ENCODE peak calls at places on chromosome 3, in four cellular contexts. Z is heart left ventricle, S is body of pancreas, U is HepG2. M is an unnamed sample.
A peak's percentile ranks its signal among the peaks of the same experiment; 100 is the strongest.

GRCh38 chr3:23763040-23763477 is 42.7 kb upstream of the UBE2E1 start:
- ATAC-seq in S (no peak), U (no peak), Z (peak; percentile 70), M (no peak)

GRCh38 chr3:135918600-135918999 is 46.9 kb upstream of the PPP2R3A start:
- ATAC-seq in U (peak; percentile 27), S (no peak), Z (peak; percentile 69), M (peak; percentile 51)

GRCh38 chr3:127836004-127836882 is 13.9 kb upstream of the MGLL start:
- ATAC-seq in U (peak; percentile 46), S (no peak), Z (no peak), M (peak; percentile 34)

GRCh38 chr3:458124-458523 is 261.6 kb downstream of the CHL1 start:
- ATAC-seq in S (no peak), U (no peak), Z (no peak), M (no peak)

GRCh38 chr3:14151471-14152083 is 26.7 kb downstream of the TMEM43 start:
- ATAC-seq in Z (no peak), S (no peak), U (no peak), M (no peak)

GRCh38 chr3:16768956-16769355 is 115.8 kb upstream of the PLCL2 start:
- ATAC-seq in S (no peak), U (no peak), Z (peak; percentile 10), M (no peak)

GRCh38 chr3:64188810-64189560 is 36.3 kb downstream of the PRICKLE2 start:
- ATAC-seq in S (peak; percentile 32), Z (peak; percentile 75), U (no peak), M (peak; percentile 66)

GRCh38 chr3:140375002-140375401 is 302.9 kb upstream of the TRIM42 start:
- ATAC-seq in S (no peak), Z (no peak), U (no peak), M (no peak)

GRCh38 chr3:127072971-127073851 is 90.3 kb downstream of the PLXNA1 start:
- ATAC-seq in Z (no peak), S (no peak), U (no peak), M (no peak)

GRCh38 chr3:153163349-153164008 is 1.5 kb downstream of the RAP2B start:
- ATAC-seq in U (no peak), Z (no peak), S (no peak), M (no peak)

DNA sequence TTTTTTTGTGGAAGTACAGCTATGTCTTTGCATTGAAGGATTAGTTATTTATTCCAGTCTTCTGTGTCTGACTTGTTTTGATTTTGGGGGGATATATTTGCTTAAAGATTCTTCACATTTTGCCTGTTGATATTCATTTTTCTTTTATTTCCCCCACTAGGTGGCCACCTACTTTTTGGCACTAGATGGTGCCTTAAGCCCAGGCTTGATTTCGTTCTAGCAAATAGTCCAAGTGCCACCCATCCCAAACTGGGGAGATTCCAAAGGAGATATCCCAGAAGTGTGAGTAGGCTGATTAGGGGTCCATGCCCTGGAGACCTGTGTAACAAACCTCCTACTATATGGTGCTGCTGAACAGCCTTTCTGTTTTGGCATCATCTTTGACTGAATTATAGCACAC is 80.0 kb upstream of the SPATA16 start:
- ATAC-seq in S (no peak), Z (no peak), U (peak; percentile 60), M (no peak)
- TF ChIP-seq CTCF in S (no peak), Z (peak; percentile 19), U (peak; percentile 33), M (no peak)

GRCh38 chr3:96334779-96335178 is 479.6 kb upstream of the EPHA6 start:
- ATAC-seq in Z (no peak), S (no peak), U (no peak), M (no peak)

GRCh38 chr3:96330795-96331194 is 483.6 kb upstream of the EPHA6 start:
- ATAC-seq in U (no peak), Z (no peak), S (no peak), M (no peak)

DNA sequence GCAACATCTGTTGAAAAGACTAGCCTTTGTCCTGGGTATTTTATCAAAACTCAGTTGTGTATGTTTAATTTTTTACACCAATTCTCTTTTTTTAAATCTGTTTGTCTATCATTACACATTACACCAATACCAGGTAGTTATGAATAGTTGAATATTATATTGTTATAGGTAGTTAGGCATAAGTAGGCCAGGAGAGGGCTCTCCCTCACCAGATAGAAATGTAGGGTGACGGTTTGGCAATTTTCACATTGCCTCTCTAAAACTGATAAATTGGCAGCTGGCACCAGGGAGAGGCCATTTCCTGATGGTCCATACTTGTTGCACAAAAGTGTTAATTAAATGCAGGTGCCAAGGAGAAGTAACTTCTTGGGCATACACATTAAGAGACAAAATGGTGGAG is 483.1 kb upstream of the EPHA6 start:
- ATAC-seq in Z (no peak), S (no peak), U (peak; percentile 34), M (no peak)
- TF ChIP-seq CTCF in Z (no peak), S (no peak), U (peak; percentile 16), M (no peak)

GRCh38 chr3:107241217-107241616 is 136.0 kb upstream of the CCDC54 start:
- ATAC-seq in Z (peak; percentile 77), U (peak; percentile 40), S (peak; percentile 45), M (peak; percentile 16)
- TF ChIP-seq CTCF in Z (no peak), U (no peak), S (no peak), M (no peak)

GRCh38 chr3:69012111-69012835 is 1.2 kb downstream of the EOGT start:
- ATAC-seq in S (peak; percentile 19), Z (peak; percentile 12), U (no peak), M (no peak)

GRCh38 chr3:69014022-69014580 is 617 bp upstream of the EOGT start:
- ATAC-seq in Z (no peak), U (no peak), S (no peak), M (no peak)

GRCh38 chr3:69011331-69011730 is 2.2 kb downstream of the EOGT start:
- ATAC-seq in U (no peak), Z (no peak), S (no peak), M (no peak)

GRCh38 chr3:69013256-69014021 is at the start of gene EOGT:
- ATAC-seq in U (peak; percentile 95), S (peak; percentile 90), Z (peak; percentile 89), M (peak; percentile 90)

DNA sequence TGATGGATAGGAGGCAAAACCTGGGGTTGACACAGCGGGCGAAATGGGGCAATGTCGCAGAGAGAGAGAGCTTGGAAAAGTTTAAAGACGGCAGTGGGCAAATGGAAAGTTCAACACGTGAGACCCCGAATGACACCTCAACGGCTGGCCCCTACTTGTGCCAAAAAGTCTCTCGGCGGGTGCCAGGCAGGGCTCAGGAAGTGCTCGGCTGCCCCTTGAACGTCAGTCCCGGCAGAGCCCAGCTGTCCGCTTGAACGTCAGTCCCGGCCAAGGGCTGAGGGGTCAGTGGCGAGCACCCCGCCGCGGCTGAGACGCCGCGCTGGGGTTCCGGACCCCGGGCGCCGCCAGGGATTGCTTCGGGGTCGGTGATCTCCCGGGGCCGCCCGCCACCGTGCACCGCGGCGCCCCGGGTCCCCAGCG is 638 bp downstream of the EOGT start:
- ATAC-seq in Z (peak; percentile 50), S (peak; percentile 60), U (peak; percentile 78), M (peak; percentile 54)
- TF ChIP-seq CTCF in Z (no peak), S (peak; percentile 8), U (no peak), M (peak; percentile 14)

GRCh38 chr3:58176827-58177489 is 33.8 kb downstream of the DNASE1L3 start:
- ATAC-seq in Z (no peak), U (no peak), S (no peak), M (no peak)
- TF ChIP-seq CTCF in Z (no peak), U (no peak), S (no peak), M (no peak)

DNA sequence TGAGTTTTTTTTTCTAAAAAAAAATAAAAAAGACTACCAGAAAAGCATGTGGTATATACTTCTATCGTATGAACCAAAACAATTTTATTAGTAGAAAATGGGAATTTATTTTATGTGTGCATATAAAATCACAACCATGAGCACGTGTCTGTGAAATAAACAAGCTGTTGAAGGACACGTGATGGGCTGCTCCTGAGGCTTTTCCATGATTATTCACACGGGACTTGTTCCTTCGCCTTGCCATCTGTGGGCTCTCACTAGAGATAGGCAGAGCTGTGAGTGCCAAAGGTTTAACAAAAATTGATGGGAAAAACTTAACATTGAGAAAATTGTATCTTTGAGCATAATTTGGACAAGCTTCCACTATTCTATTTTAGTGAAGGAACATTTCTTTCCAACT is 12.4 kb upstream of the ETV5 start:
- ATAC-seq in Z (no peak), U (no peak), S (peak; percentile 25), M (no peak)
- TF ChIP-seq CTCF in Z (no peak), U (no peak), S (no peak), M (no peak)

GRCh38 chr3:171834461-171834801 is 8.7 kb upstream of the TMEM212 start:
- ATAC-seq in S (no peak), U (peak; percentile 5), Z (no peak), M (no peak)

GRCh38 chr3:171833006-171833405 is 10.1 kb upstream of the TMEM212 start:
- ATAC-seq in U (no peak), S (no peak), Z (no peak), M (no peak)

GRCh38 chr3:171835613-171836012 is 7.5 kb upstream of the TMEM212 start:
- ATAC-seq in S (no peak), U (no peak), Z (no peak), M (no peak)

GRCh38 chr3:171835116-171835515 is 8.0 kb upstream of the TMEM212 start:
- ATAC-seq in S (no peak), U (no peak), Z (peak; percentile 34), M (no peak)

GRCh38 chr3:171833775-171834460 is 9.2 kb upstream of the TMEM212 start:
- ATAC-seq in Z (peak; percentile 26), S (peak; percentile 50), U (peak; percentile 10), M (no peak)
- TF ChIP-seq CTCF in Z (peak; percentile 45), S (peak; percentile 55), U (peak; percentile 56), M (peak; percentile 44)

GRCh38 chr3:184261270-184262165 is at the start of gene CAMK2N2:
- ATAC-seq in Z (peak; percentile 68), S (peak; percentile 83), U (peak; percentile 64), M (peak; percentile 59)

GRCh38 chr3:184259396-184259877 is 1.9 kb downstream of the CAMK2N2 start:
- ATAC-seq in U (no peak), Z (no peak), S (no peak), M (peak; percentile 4)

GRCh38 chr3:184262166-184262926 is 993 bp upstream of the CAMK2N2 start:
- ATAC-seq in U (peak; percentile 18), Z (no peak), S (peak; percentile 69), M (no peak)

GRCh38 chr3:184259878-184260570 is 1.3 kb downstream of the CAMK2N2 start:
- ATAC-seq in S (peak; percentile 36), Z (peak; percentile 60), U (peak; percentile 35), M (peak; percentile 76)

DNA sequence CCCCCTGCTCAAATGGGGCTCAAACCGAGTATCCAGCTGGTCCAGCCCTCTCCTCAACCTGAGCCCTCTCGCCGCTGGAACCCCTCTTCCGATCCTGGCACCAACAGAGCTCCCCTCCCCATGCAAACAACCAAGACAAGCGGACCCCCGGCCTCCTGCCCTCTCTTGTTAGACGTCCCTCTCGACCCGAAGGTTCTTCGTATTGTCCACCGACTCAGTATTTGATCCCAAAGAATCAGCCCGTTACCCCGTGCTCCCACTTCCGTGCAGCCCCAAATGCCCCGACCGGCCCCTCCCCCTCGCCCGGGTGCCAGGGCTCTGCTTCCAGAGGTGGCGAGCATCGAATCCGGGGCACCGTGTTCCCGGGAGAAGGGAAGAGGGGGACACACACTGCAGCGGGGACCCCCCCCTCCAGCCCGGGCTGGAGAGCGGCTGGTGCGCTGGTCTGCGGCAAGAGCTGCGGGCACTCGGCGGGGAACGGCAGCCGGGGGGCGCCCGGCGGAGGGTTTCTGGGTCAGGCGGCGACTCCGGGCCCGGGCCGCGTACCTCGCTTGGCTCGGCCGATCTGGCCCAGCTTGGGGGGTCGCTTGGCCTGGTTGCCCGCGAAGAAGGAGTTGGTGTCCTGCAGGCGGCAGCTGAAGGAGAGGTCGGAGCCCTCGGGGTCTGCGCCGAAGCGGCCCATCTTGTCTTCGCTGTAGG is 633 bp downstream of the CAMK2N2 start:
- ATAC-seq in Z (no peak), S (no peak), U (peak; percentile 18), M (no peak)
- TF ChIP-seq CTCF in Z (no peak), S (no peak), U (no peak), M (no peak)

GRCh38 chr3:167740961-167741587 is 5.6 kb downstream of the SERPINI1 start:
- ATAC-seq in U (peak; percentile 97), S (peak; percentile 65), Z (peak; percentile 69), M (no peak)
- TF ChIP-seq CTCF in U (peak; percentile 69), S (peak; percentile 22), Z (peak; percentile 47), M (no peak)

M was measured in gastroesophageal sphincter.